ENCODE peak calls at places on chromosome 1, in six cellular contexts. E, B, S, K, V and W are unnamed samples.

GRCh38 chr1:171486048-171486519 is 754 bp downstream of the PRRC2C start:
- DNase-seq in E (no peak), B (no peak), S (peak), K (no peak), V (no peak), W (no peak)

GRCh38 chr1:205191127-205191577 is 20.4 kb downstream of the DSTYK start:
- DNase-seq in E (no peak), B (no peak), S (no peak), K (no peak), V (no peak), W (no peak)

GRCh38 chr1:169108897-169109560 is 2.5 kb downstream of the ATP1B1 start:
- DNase-seq in E (no peak), B (no peak), S (peak), K (no peak), V (no peak), W (no peak)

GRCh38 chr1:94039514-94039870 is 81.5 kb downstream of the ABCA4 start:
- DNase-seq in E (peak), B (peak), S (peak), K (peak), V (peak), W (peak)

GRCh38 chr1:211947396-211948295 is 87.7 kb downstream of the INTS7 start:
- DNase-seq in E (no peak), B (no peak), S (no peak), K (no peak), V (peak), W (no peak)

GRCh38 chr1:117447661-117448060 is 80.4 kb downstream of the MAN1A2 start:
- DNase-seq in E (no peak), B (no peak), S (no peak), K (no peak), V (no peak), W (no peak)

GRCh38 chr1:42784946-42785693 is at the start of gene TMEM269:
- DNase-seq in E (peak), B (no peak), S (no peak), K (no peak), V (no peak), W (peak)

GRCh38 chr1:211501671-211502413 is 9.9 kb upstream of the RD3 start:
- DNase-seq in E (no peak), B (no peak), S (no peak), K (peak), V (no peak), W (no peak)

GRCh38 chr1:58710190-58710589 is 10.3 kb upstream of the MYSM1 start:
- DNase-seq in E (no peak), B (no peak), S (peak), K (no peak), V (no peak), W (no peak)

GRCh38 chr1:170262540-170262939 is 116.8 kb downstream of the NTMT2 start:
- DNase-seq in E (no peak), B (no peak), S (no peak), K (no peak), V (no peak), W (no peak)

GRCh38 chr1:170265234-170265633 is 119.5 kb downstream of the NTMT2 start:
- DNase-seq in E (no peak), B (no peak), S (no peak), K (no peak), V (no peak), W (no peak)

GRCh38 chr1:170261669-170262068 is 115.9 kb downstream of the NTMT2 start:
- DNase-seq in E (no peak), B (no peak), S (no peak), K (no peak), V (no peak), W (no peak)

GRCh38 chr1:170271430-170271829 is 125.7 kb downstream of the NTMT2 start:
- DNase-seq in E (no peak), B (no peak), S (no peak), K (no peak), V (no peak), W (no peak)

DNA sequence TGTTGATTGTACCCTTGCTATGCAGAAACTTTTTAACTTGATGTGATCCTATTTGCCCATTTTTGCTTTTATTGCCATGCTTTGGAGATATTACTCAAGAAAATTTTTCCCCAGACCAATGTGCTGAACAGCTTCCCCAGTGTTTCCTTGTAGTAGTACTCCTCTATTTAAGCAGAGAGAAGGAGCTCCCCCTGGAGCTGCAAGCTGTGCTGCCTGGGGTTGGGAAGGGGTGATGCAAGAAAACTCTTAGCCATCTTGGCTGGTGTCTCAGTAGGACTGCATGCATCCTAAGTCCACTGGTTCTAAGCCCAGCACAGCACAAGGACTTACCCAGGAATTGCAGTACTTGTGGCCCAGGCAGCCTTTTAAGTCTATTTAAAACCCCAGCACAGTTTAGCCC is 121.6 kb downstream of the NTMT2 start:
- DNase-seq in E (no peak), B (no peak), S (no peak), K (no peak), V (no peak), W (no peak)
- TF ChIP-seq CTCF in E (no peak), B (no peak), S (no peak), K (no peak), V (no peak), W (no peak)

GRCh38 chr1:209556159-209556690 is 27.3 kb upstream of the CAMK1G start:
- DNase-seq in E (no peak), B (no peak), S (no peak), K (no peak), V (no peak), W (no peak)

GRCh38 chr1:209552406-209553264 is 30.9 kb upstream of the CAMK1G start:
- DNase-seq in E (no peak), B (no peak), S (no peak), K (no peak), V (no peak), W (no peak)

GRCh38 chr1:209550519-209550918 is 33.0 kb upstream of the CAMK1G start:
- DNase-seq in E (no peak), B (no peak), S (no peak), K (no peak), V (no peak), W (no peak)

GRCh38 chr1:209557216-209557615 is 26.3 kb upstream of the CAMK1G start:
- DNase-seq in E (no peak), B (no peak), S (no peak), K (no peak), V (no peak), W (no peak)

DNA sequence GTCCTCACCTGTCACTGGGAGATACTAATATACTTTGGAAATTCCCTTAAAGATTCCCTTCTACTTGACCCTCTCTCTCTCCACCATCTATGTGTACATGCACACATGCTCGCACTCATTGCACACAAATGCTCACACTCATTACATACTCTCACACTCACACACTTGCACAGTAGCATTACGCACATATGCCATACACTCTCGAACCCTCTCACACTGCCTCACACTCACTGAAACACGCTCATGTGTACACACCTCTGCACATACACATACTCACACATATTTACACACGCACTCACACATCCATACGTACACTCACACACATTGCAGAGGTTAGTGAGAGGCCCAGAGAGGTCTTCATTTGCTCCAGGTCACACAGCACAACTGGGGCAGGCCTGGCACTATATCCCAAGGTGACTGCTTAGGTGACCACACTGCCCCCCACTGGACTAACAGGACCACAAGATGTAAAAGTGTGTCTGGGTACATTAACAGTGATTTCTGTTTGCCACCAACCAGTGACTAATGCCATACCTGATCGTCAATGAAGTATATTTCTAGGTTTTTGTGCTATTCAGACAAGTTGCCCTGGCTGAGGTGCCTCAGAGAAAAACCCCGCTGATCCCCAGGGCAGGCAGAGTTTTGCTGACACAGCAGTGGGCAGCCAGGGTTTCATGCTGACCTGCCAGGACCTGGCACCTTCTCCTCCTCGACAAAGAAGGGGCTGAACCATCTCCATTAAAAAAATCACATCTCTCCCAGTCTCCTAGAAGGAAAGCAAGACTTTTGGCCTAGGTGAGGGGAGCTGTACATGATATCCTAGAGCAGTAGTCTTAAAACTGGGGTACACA is 28.5 kb upstream of the CAMK1G start:
- DNase-seq in E (no peak), B (no peak), S (peak), K (no peak), V (no peak), W (no peak)
- TF ChIP-seq CTCF in E (no peak), B (no peak), S (no peak), K (no peak), V (no peak), W (no peak)

DNA sequence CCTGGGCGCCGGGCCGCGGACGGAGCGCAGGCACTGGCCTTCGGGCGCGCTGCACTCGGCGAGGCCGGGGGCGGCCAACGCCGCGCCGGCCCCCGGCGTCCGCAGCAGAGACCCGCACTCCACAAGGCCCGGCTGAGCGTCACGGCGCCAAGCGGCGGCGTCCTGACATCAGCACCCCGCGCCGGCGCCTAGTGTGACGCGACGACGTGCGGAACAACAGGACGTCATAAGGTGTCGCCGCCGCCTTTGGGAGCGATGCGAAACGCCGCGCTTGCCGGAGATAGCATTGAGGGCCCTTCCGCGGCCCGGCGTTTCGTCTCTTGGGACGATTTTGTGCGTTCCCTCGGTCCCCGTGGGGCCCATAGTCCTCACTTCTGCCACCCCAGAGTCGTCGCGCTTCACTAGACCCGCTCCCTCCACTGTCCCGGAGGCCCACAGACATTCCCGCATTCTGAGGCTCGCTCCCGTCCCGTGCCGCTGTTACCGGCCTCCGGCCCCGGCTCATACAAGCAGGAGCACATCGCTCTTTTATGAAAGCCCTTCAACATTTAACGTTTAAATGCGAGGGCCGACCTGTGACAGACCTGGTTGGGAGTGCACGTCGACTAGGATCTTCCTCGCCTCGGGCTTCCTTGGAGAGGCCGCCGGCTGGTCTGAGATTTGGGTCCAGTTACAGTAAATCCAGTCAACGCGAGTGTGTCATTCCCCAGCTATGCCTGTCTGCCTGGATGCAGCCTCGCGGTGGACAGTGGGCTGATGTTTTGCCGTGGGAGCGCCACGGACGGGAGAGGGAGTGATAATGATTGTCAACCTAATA is at the start of gene SSU72:
- DNase-seq in E (peak), B (peak), S (peak), K (peak), V (peak), W (peak)
- TF ChIP-seq CTCF in E (no peak), B (peak), S (no peak), K (no peak), V (no peak), W (no peak)

GRCh38 chr1:227311389-227312001 is 6.8 kb downstream of the CDC42BPA start:
- DNase-seq in E (no peak), B (no peak), S (no peak), K (no peak), V (no peak), W (no peak)
- TF ChIP-seq CTCF in E (no peak), B (no peak), S (no peak), K (no peak), V (no peak), W (no peak)

GRCh38 chr1:160951443-160952128 is 3.0 kb downstream of the ITLN2 start:
- DNase-seq in E (peak), B (peak), S (peak), K (no peak), V (peak), W (peak)
- TF ChIP-seq CTCF in E (peak), B (peak), S (peak), K (no peak), V (peak), W (peak)

GRCh38 chr1:110824192-110824591 is 48.8 kb upstream of the CD53 start:
- DNase-seq in E (no peak), B (no peak), S (no peak), K (no peak), V (no peak), W (no peak)

GRCh38 chr1:110829955-110830553 is 42.9 kb upstream of the CD53 start:
- DNase-seq in E (no peak), B (no peak), S (peak), K (no peak), V (peak), W (peak)
- TF ChIP-seq CTCF in E (peak), B (no peak), S (peak), K (no peak), V (peak), W (peak)

DNA sequence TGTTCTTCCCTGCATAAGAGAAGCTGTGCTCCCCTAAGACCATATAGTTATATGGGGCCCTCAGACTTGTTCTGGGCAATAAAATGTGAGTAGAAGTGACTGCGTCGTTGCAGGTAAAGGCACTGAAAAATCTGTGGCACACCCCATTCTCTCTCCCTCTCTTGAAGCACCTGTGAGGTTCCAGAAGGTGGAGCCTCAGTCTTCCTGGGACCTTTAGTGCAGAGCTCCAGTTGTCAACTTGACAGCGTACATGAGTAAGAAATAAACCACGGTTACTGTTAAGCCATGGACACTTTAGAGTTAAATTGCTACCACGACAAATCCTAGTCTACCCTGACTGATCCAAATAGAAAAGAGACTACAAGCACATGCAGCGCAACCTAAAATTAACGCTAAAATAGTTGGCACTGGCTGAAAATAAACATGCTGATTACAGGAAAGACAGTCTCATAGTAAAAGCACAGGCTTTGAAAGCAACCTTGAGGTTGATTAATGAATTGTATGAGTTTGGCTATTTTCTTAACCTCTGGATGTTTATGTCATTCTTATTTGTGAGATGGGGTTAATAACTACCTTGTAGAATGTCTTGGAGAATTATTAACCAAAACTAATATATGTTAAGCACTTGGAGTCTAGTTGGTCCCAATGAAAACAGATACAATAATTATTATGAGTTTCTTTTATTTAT is 93.0 kb upstream of the PLPPR4 start:
- DNase-seq in E (no peak), B (no peak), S (no peak), K (no peak), V (no peak), W (no peak)
- TF ChIP-seq CTCF in E (no peak), B (no peak), S (no peak), K (no peak), V (no peak), W (no peak)

DNA sequence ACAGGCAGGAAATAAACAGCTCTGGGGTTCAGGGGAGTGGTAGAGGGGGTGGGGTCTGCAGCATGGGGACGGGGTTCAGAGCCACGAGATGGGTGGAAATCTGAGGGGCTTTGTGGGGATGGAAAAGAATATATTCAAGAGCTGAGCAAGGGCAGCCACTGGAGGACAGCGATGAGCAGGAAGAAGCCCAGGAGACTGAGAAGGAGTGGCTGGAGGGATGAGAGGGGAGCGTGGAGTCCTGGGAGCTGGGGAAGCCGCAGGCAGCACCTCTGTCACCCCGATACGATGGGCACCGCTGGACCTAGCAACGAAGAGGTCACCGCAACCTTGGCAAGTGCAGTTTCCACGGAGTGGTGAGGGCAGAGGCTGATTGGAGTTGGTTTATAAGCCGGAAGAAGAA is 10.0 kb upstream of the KCNAB2 start:
- DNase-seq in E (no peak), B (no peak), S (no peak), K (no peak), V (no peak), W (no peak)
- TF ChIP-seq CTCF in E (no peak), B (no peak), S (peak), K (no peak), V (no peak), W (no peak)

DNA sequence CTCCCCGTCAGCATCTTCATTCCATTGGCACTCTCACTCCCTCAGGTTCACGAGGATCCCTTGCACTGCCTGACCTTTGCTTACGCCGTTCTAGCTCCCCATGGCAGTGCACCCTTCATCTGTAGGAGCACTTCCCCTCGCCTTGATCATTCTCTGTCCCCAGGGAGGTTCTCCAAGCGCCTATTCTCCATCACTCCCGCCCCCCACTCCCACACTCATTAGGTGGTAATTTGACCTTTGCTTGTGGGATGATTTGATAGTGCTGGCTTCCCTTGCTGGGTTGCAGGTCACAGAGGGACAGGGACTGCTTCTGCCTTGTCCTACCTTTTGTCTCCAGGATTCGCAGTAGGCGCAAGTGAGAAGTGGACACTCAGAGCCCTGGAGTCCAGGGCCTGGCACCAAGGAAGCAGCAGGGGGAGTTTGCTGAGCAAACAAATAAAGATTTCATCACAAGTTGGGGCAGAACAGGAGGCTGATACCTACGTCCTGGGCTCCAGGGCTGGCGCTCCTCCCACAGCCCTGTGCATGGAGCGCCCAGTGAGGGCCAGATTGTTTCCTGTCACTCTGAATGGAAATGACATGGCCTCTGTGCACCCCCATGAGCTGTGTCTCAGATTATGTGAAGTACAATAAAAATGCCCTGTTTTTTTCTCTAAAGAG is 82.0 kb upstream of the RUNX3 start:
- DNase-seq in E (no peak), B (no peak), S (peak), K (no peak), V (peak), W (no peak)
- TF ChIP-seq CTCF in E (no peak), B (no peak), S (no peak), K (no peak), V (no peak), W (no peak)